ENCODE peak calls at places on chromosomes 7 and 10, in seven cellular contexts. D is A549, E is thoracic aorta, C is DND-41, A is mammary epithelial cell, B is transverse colon, I is adrenal gland. S is an unnamed sample.

GRCh38 chr10:11437391-11438241 is 173.8 kb downstream of the USP6NL start:
- DNase-seq in D (no peak), E (no peak), C (no peak), A (no peak), B (no peak), I (no peak), S (no peak)

GRCh38 chr7:2529161-2530075 is 9.8 kb downstream of the LFNG start:
- DNase-seq in D (peak; percentile 59), E (no peak), C (no peak), A (no peak), B (peak; percentile 68), I (peak; percentile 86), S (no peak)

GRCh38 chr10:52631648-52632047 is 140.9 kb downstream of the MBL2 start:
- DNase-seq in D (no peak), E (no peak), C (no peak), A (no peak), B (no peak), I (no peak), S (no peak)

GRCh38 chr10:51706225-51706624 is 6.8 kb upstream of the CSTF2T start:
- DNase-seq in D (no peak), E (peak; percentile 81), C (no peak), A (no peak), B (peak; percentile 69), I (peak; percentile 92), S (peak; percentile 30)

GRCh38 chr10:71393841-71394475 is 2.8 kb upstream of the CDH23 start:
- DNase-seq in D (no peak), E (no peak), C (no peak), A (no peak), B (no peak), I (no peak), S (no peak)

GRCh38 chr7:114405427-114405826 is 9.2 kb upstream of the FOXP2 start:
- DNase-seq in D (peak; percentile 7), E (no peak), C (no peak), A (peak; percentile 32), B (no peak), I (no peak), S (no peak)

GRCh38 chr7:125363873-125364272 is 434.2 kb upstream of the POT1 start:
- DNase-seq in D (no peak), E (no peak), C (no peak), A (no peak), B (no peak), I (no peak), S (no peak)

GRCh38 chr7:129412501-129412900 is 21.7 kb upstream of the STRIP2 start:
- DNase-seq in D (no peak), E (no peak), C (no peak), A (no peak), B (no peak), I (no peak), S (no peak)

GRCh38 chr7:40845959-40846358 is 711.2 kb downstream of the SUGCT start:
- DNase-seq in D (no peak), E (no peak), C (no peak), A (no peak), B (no peak), I (no peak), S (no peak)

GRCh38 chr7:52463341-52463740 is 572.1 kb upstream of the POM121L12 start:
- DNase-seq in D (no peak), E (no peak), C (no peak), A (no peak), B (no peak), I (no peak), S (no peak)

GRCh38 chr10:86340991-86341260 is 25.7 kb downstream of the GRID1 start:
- DNase-seq in D (no peak), E (no peak), C (no peak), A (no peak), B (no peak), I (no peak), S (no peak)

GRCh38 chr7:43873300-43873699 is 4.0 kb upstream of the MRPS24 start:
- DNase-seq in D (no peak), E (peak; percentile 52), C (no peak), A (peak; percentile 87), B (peak; percentile 74), I (peak; percentile 93), S (no peak)

GRCh38 chr7:76234282-76234584 is 32.5 kb downstream of the SRRM3 start:
- DNase-seq in D (no peak), E (no peak), C (no peak), A (no peak), B (no peak), I (no peak), S (no peak)

GRCh38 chr7:111392976-111393762 is 169.1 kb downstream of the IMMP2L start:
- DNase-seq in D (no peak), E (no peak), C (no peak), A (peak; percentile 26), B (no peak), I (no peak), S (no peak)

GRCh38 chr10:58157076-58157766 is 110.5 kb downstream of the IPMK start:
- DNase-seq in D (no peak), E (no peak), C (no peak), A (peak; percentile 94), B (no peak), I (no peak), S (no peak)

GRCh38 chr10:102231357-102232318 is 5.5 kb downstream of the ELOVL3 start:
- DNase-seq in D (peak; percentile 94), E (no peak), C (peak; percentile 43), A (no peak), B (peak; percentile 72), I (peak; percentile 45), S (no peak)

GRCh38 chr10:96606216-96606615 is 19.4 kb upstream of the TM9SF3 start:
- DNase-seq in D (no peak), E (no peak), C (no peak), A (no peak), B (no peak), I (peak; percentile 17), S (no peak)

GRCh38 chr7:153523320-153524015 is 528.7 kb upstream of the DPP6 start:
- DNase-seq in D (no peak), E (no peak), C (no peak), A (no peak), B (no peak), I (no peak), S (no peak)

GRCh38 chr10:521844-522243 is 167.6 kb downstream of the DIP2C start:
- DNase-seq in D (no peak), E (no peak), C (no peak), A (no peak), B (no peak), I (no peak), S (no peak)

GRCh38 chr7:92614586-92615237 is 24.5 kb upstream of the FAM133B start:
- DNase-seq in D (no peak), E (no peak), C (no peak), A (no peak), B (no peak), I (peak; percentile 78), S (peak; percentile 7)

GRCh38 chr7:98641646-98642489 is 24.8 kb downstream of the NPTX2 start:
- DNase-seq in D (no peak), E (no peak), C (no peak), A (no peak), B (peak; percentile 61), I (no peak), S (no peak)

GRCh38 chr7:120486164-120486563 is 213.2 kb downstream of the KCND2 start:
- DNase-seq in D (no peak), E (no peak), C (no peak), A (no peak), B (no peak), I (no peak), S (no peak)

GRCh38 chr7:121547341-121548092 is 151.4 kb upstream of the FAM3C start:
- DNase-seq in D (peak; percentile 59), E (no peak), C (no peak), A (peak; percentile 50), B (no peak), I (no peak), S (no peak)

GRCh38 chr10:59779656-59780521 is 26.6 kb upstream of the MRLN start:
- DNase-seq in D (no peak), E (no peak), C (no peak), A (no peak), B (no peak), I (no peak), S (no peak)

DNA sequence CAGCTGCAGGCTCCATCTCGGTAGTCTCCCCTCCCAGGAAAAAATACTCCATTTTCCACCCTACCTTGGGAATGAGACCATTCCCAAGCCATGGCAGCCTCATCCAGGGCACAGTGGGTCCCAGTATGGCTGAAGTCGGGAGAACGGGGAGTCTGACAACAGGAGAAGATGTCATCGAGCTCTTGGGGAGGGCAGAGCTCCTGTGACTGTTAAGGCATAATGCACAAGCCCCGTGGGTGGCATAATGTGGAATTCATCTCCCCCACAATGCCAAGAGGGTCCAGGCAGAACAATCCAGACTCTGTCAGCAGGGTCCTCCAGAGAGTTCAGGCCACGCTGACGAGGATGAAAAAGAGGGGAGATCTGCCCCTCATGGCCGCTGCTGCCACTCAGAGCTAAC is 279.4 kb downstream of the PLXNA4 start:
- DNase-seq in D (no peak), E (no peak), C (no peak), A (no peak), B (no peak), I (no peak), S (no peak)
- H3K4me1 ChIP-seq in D (peaks cover 8% of the 10 kb centered on the region), E (no peaks in the 10 kb centered on the region), C (no peaks in the 10 kb centered on the region), A (no peaks in the 10 kb centered on the region), B (no peaks in the 10 kb centered on the region), I (no peaks in the 10 kb centered on the region), S (no peaks in the 10 kb centered on the region)

GRCh38 chr10:79149662-79150443 is 81.1 kb downstream of the ZMIZ1 start:
- DNase-seq in D (peak; percentile 91), E (no peak), C (peak; percentile 54), A (peak; percentile 81), B (peak; percentile 84), I (peak; percentile 78), S (peak; percentile 82)
- H3K4me1 ChIP-seq in D (peaks cover 99% of the 10 kb centered on the region), E (peaks cover 72% of the 10 kb centered on the region), C (peaks cover 49% of the 10 kb centered on the region), A (peaks cover 60% of the 10 kb centered on the region), B (peaks cover 72% of the 10 kb centered on the region), I (peaks cover 100% of the 10 kb centered on the region), S (peaks cover 92% of the 10 kb centered on the region)

GRCh38 chr10:83633547-83633946 is 505.8 kb upstream of the GHITM start:
- DNase-seq in D (no peak), E (no peak), C (no peak), A (no peak), B (no peak), I (no peak), S (no peak)
- H3K4me1 ChIP-seq in D (no peaks in the 10 kb centered on the region), E (no peaks in the 10 kb centered on the region), C (no peaks in the 10 kb centered on the region), A (no peaks in the 10 kb centered on the region), B (no peaks in the 10 kb centered on the region), I (no peaks in the 10 kb centered on the region), S (no peaks in the 10 kb centered on the region)

DNA sequence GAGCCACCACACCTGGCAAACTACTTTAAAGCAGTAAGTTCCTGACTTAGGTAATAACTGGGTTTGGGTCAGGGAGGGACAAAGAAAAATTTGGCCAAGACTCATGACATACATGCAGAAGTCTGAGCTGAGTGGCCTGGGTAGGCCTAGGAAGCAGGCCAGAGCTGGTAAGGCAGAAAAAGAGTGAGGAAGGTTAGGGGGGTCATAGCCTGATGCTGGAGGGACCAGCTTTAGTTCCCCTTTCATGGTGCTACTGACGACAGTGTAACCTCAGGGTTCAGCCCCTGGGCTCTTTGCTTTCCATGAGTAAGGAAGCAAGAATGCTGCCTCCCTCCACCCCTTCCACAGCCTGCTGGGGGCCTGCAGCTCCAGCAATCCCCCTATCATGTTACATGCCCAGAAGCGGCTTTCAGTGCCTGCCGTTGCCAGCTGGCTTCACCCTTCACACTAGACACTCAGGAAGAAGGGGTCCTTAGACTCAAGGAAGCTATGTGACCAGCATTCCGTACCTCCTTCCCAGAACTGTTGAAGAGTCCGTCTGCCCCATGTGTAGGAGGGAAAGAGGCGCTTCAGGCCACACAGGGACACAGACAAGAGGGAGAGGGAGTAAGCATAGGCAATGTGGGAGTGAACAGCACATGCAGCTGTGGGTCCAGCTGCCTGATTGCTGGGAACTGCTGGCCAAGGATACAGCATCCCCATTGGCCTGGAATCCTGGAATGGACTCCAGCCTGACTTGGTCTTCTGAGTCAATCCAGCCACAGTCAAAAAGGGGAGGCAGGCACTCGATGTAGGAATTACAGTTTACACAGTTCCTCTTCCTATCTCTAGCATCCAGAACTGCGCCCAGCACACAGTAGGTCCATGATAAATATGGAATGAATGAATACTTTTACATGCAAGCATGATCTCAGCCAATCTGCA is 4.1 kb upstream of the PLAU start:
- DNase-seq in D (peak; percentile 78), E (peak; percentile 43), C (no peak), A (peak; percentile 90), B (peak; percentile 49), I (peak; percentile 49), S (peak; percentile 30)
- H3K4me1 ChIP-seq in D (peaks cover 68% of the 10 kb centered on the region), E (peaks cover 10% of the 10 kb centered on the region), C (peaks cover 46% of the 10 kb centered on the region), A (peaks cover 45% of the 10 kb centered on the region), B (peaks cover 6% of the 10 kb centered on the region), I (peaks cover 23% of the 10 kb centered on the region), S (peaks cover 16% of the 10 kb centered on the region)